ENCODE peak calls at places on chromosomes 12 and 14, in eight cellular contexts. R is SK-N-SH, V is HCT116, X is GM12878, G is HepG2, Z is Panc1, N is K562, K is GM23338. W is an unnamed sample.

GRCh38 chr12:14960548-14961465 is 594 bp downstream of the ARHGDIB start:
- DNase-seq in R (no peak), G (no peak), V (no peak), N (peak; percentile 37), Z (no peak), K (peak; percentile 29), X (no peak), W (no peak)

GRCh38 chr12:14573118-14573517 is 5.4 kb upstream of the PLBD1 start:
- DNase-seq in V (no peak), K (no peak), N (no peak), X (no peak), R (no peak), Z (no peak), G (no peak), W (no peak)

GRCh38 chr12:91414147-91414546 is 231.5 kb upstream of the DCN start:
- DNase-seq in V (no peak), N (no peak), X (no peak), R (no peak), G (no peak), Z (no peak), K (no peak), W (no peak)

GRCh38 chr12:26971963-26972362 is 33.7 kb downstream of the FGFR1OP2 start:
- DNase-seq in Z (no peak), X (peak; percentile 72), K (no peak), R (no peak), G (no peak), N (no peak), V (no peak), W (no peak)

GRCh38 chr12:29556363-29556762 is 58.9 kb upstream of the OVCH1 start:
- DNase-seq in N (no peak), R (no peak), Z (no peak), X (no peak), V (no peak), K (no peak), G (no peak), W (no peak)

GRCh38 chr14:75132374-75133086 is 5.7 kb upstream of the NEK9 start:
- DNase-seq in Z (peak; percentile 55), N (peak; percentile 76), G (peak; percentile 69), R (peak; percentile 50), X (peak; percentile 66), K (peak; percentile 87), V (peak; percentile 65), W (no peak)

GRCh38 chr14:77543637-77544334 is 45.2 kb upstream of the ISM2 start:
- DNase-seq in K (no peak), X (no peak), G (no peak), Z (no peak), R (no peak), V (no peak), N (no peak), W (no peak)

GRCh38 chr14:99522457-99522891 is 41.3 kb downstream of the CCNK start:
- DNase-seq in V (no peak), R (no peak), Z (no peak), K (no peak), N (peak; percentile 38), X (no peak), G (no peak), W (no peak)

GRCh38 chr12:119864591-119864990 is 12.5 kb downstream of the CIT start:
- DNase-seq in N (no peak), X (no peak), V (no peak), K (no peak), G (no peak), R (no peak), Z (no peak), W (no peak)

GRCh38 chr14:97413991-97414717 is 617.0 kb downstream of the VRK1 start:
- DNase-seq in V (no peak), K (peak; percentile 74), Z (no peak), R (no peak), G (no peak), N (no peak), X (no peak), W (no peak)

GRCh38 chr14:49594347-49595089 is 4.2 kb upstream of the LRR1 start:
- DNase-seq in Z (no peak), V (no peak), G (no peak), X (peak; percentile 34), N (peak; percentile 83), K (no peak), R (no peak), W (no peak)

GRCh38 chr12:83093426-83093825 is 406.7 kb downstream of the TMTC2 start:
- DNase-seq in G (no peak), Z (no peak), R (no peak), X (no peak), V (no peak), K (no peak), N (no peak), W (no peak)

GRCh38 chr14:54893151-54893760 is 9.4 kb downstream of the GCH1 start:
- DNase-seq in N (peak; percentile 39), Z (no peak), V (peak; percentile 39), K (peak; percentile 70), X (no peak), G (peak; percentile 50), R (peak; percentile 51), W (no peak)

GRCh38 chr12:79069009-79069408 is 204.4 kb downstream of the SYT1 start:
- DNase-seq in G (no peak), Z (no peak), X (peak; percentile 45), N (no peak), R (no peak), V (no peak), K (no peak), W (no peak)

GRCh38 chr14:76654573-76654955 is 106.7 kb upstream of the VASH1 start:
- DNase-seq in N (no peak), G (no peak), K (peak; percentile 17), Z (no peak), V (no peak), X (no peak), R (no peak), W (no peak)

GRCh38 chr12:120534703-120535655 is 823 bp downstream of the RNF10 start:
- DNase-seq in V (no peak), R (peak; percentile 86), G (no peak), N (peak; percentile 81), Z (no peak), K (peak; percentile 67), X (no peak), W (peak; percentile 35)

GRCh38 chr12:19130224-19131019 is 889 bp downstream of the PLEKHA5 start:
- DNase-seq in V (no peak), X (no peak), Z (no peak), R (peak; percentile 69), G (no peak), N (peak; percentile 69), K (peak; percentile 76), W (peak; percentile 2)

GRCh38 chr14:94989946-94990345 is 167.4 kb downstream of the DICER1 start:
- DNase-seq in V (no peak), X (no peak), N (no peak), G (no peak), K (no peak), R (no peak), Z (no peak), W (no peak)

GRCh38 chr12:115794659-115795081 is 482.8 kb downstream of the MED13L start:
- DNase-seq in G (peak; percentile 70), N (no peak), R (no peak), X (no peak), K (peak; percentile 29), Z (no peak), V (no peak), W (no peak)

GRCh38 chr14:67735361-67735921 is 33.8 kb downstream of the RDH12 start:
- DNase-seq in V (no peak), K (no peak), X (no peak), G (no peak), N (no peak), R (no peak), Z (no peak), W (no peak)

GRCh38 chr14:67736771-67737170 is 35.1 kb downstream of the RDH12 start:
- DNase-seq in X (no peak), G (no peak), K (no peak), R (no peak), N (no peak), Z (no peak), V (no peak), W (no peak)

GRCh38 chr14:67734675-67735074 is 33.0 kb downstream of the RDH12 start:
- DNase-seq in X (no peak), G (no peak), Z (no peak), N (no peak), K (peak; percentile 63), R (no peak), V (no peak), W (no peak)

GRCh38 chr14:67744057-67744456 is 42.4 kb downstream of the RDH12 start:
- DNase-seq in K (no peak), X (no peak), R (no peak), V (no peak), N (no peak), Z (no peak), G (no peak), W (no peak)

GRCh38 chr14:67738740-67739504 is 37.2 kb downstream of the RDH12 start:
- DNase-seq in R (no peak), X (no peak), N (peak; percentile 43), V (peak; percentile 19), K (no peak), G (peak; percentile 94), Z (no peak), W (peak; percentile 13)
- TF ChIP-seq POLR2AphosphoS5 in R (no peak), X (no peak), N (no peak), V (no peak), K (no peak), G (peak; percentile 51), Z (no peak), W (no peak)

DNA sequence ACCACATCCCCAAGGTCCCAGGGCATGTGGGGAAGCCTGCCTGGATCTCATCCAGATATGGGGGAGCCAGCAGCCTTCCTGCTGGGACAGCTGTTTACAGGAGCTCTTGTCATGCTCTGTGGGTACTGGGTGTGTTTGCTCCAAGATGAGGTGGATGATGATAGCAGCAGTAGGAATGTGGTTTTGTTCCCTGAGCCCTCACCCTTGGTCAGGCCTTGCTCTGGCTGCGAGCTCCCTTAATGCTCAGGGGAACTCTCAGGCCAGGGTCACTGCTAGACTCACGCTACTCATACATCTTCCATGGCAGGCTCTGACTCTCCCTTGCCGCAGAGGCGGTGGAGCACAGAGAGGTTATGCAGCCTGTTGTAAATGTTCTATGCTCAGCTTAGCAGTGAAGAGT is 990.3 kb downstream of the AACS start:
- DNase-seq in K (no peak), N (no peak), X (no peak), G (no peak), R (no peak), Z (no peak), V (no peak), W (no peak)
- TF ChIP-seq REST in K (no peak), N (no peak), X (no peak), G (no peak), R (no peak), Z (no peak), V (no peak), W (no peak)

GRCh38 chr12:76713130-76713529 is 50.8 kb upstream of the ZDHHC17 start:
- DNase-seq in V (no peak), X (no peak), G (peak; percentile 16), N (peak; percentile 16), Z (no peak), R (no peak), K (peak; percentile 70), W (no peak)
- TF ChIP-seq CTCF in V (no peak), X (no peak), G (peak; percentile 19), N (peak; percentile 10), Z (no peak), R (no peak), K (peak; percentile 41), W (no peak)

DNA sequence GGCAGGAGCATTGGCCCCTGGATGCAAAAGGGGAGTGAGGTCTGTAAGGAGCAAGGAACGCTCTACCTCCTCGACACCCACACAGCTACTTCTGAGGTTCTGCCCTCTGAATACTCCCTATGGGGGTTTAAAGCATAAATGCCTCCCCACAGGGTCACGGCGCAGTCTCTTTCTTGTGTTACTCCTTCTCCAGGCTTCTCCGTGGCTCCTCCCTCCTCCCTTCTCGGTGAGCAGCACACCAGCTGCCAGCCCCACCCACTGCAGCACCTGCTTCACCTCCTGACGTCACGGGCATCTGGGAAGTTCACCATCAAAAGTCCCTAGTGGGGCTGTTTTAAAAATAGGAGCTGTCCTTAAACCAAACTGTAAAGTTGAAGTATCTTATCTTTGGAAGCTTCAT is 67.3 kb downstream of the SPTB start:
- DNase-seq in X (no peak), K (peak; percentile 90), Z (no peak), V (peak; percentile 47), N (no peak), G (no peak), R (no peak), W (no peak)
- TF ChIP-seq POLR2AphosphoS5 in X (no peak), K (no peak), Z (no peak), V (no peak), N (no peak), G (no peak), R (no peak), W (no peak)